ENCODE peak calls at places on chromosomes 6 and 20, in six cellular contexts. One of them, this sample, is unnamed.
A peak's percentile ranks its signal among the peaks of the same experiment; 100 is the strongest.

GRCh38 chr20:24970030-24970553 is 21.0 kb downstream of the CST7 start:
- DNase-seq in A549: no peak
- DNase-seq in thyroid gland: no peak
- DNase-seq in heart left ventricle: no peak
- DNase-seq in AG04449: no peak
- DNase-seq in coronary artery: no peak
- DNase-seq in this sample: no peak

GRCh38 chr20:43669332-43669731 is 2.4 kb downstream of the MYBL2 start:
- DNase-seq in A549: peak; percentile 31
- DNase-seq in thyroid gland: no peak
- DNase-seq in heart left ventricle: no peak
- DNase-seq in AG04449: no peak
- DNase-seq in coronary artery: no peak
- DNase-seq in this sample: no peak

GRCh38 chr6:154386848-154387717 is 30.5 kb upstream of the IPCEF1 start:
- DNase-seq in A549: peak; percentile 64
- DNase-seq in thyroid gland: no peak
- DNase-seq in heart left ventricle: no peak
- DNase-seq in AG04449: peak; percentile 87
- DNase-seq in coronary artery: no peak
- DNase-seq in this sample: no peak

GRCh38 chr6:99119109-99120031 is 171.6 kb upstream of the FBXL4 start:
- DNase-seq in A549: peak; percentile 27
- DNase-seq in thyroid gland: peak; percentile 4
- DNase-seq in heart left ventricle: no peak
- DNase-seq in AG04449: no peak
- DNase-seq in coronary artery: no peak
- DNase-seq in this sample: peak; percentile 11

GRCh38 chr20:62426678-62427077 is 661 bp downstream of the RBBP8NL start:
- DNase-seq in A549: no peak
- DNase-seq in thyroid gland: peak; percentile 73
- DNase-seq in heart left ventricle: no peak
- DNase-seq in AG04449: no peak
- DNase-seq in coronary artery: no peak
- DNase-seq in this sample: no peak

GRCh38 chr20:19858972-19859371 is 100.9 kb downstream of the RIN2 start:
- DNase-seq in A549: no peak
- DNase-seq in thyroid gland: no peak
- DNase-seq in heart left ventricle: no peak
- DNase-seq in AG04449: no peak
- DNase-seq in coronary artery: no peak
- DNase-seq in this sample: no peak

GRCh38 chr20:1369970-1370369 is 22.9 kb downstream of the FKBP1A start:
- DNase-seq in A549: no peak
- DNase-seq in thyroid gland: no peak
- DNase-seq in heart left ventricle: no peak
- DNase-seq in AG04449: no peak
- DNase-seq in coronary artery: no peak
- DNase-seq in this sample: no peak

GRCh38 chr6:56594699-56595098 is 48.0 kb downstream of the DST start:
- DNase-seq in A549: no peak
- DNase-seq in thyroid gland: no peak
- DNase-seq in heart left ventricle: no peak
- DNase-seq in AG04449: no peak
- DNase-seq in coronary artery: no peak
- DNase-seq in this sample: no peak

GRCh38 chr20:37243937-37244571 is 17.6 kb downstream of the GHRH start:
- DNase-seq in A549: no peak
- DNase-seq in thyroid gland: peak; percentile 7
- DNase-seq in heart left ventricle: peak; percentile 75
- DNase-seq in AG04449: no peak
- DNase-seq in coronary artery: no peak
- DNase-seq in this sample: no peak

GRCh38 chr20:32823737-32824588 is 4.2 kb downstream of the MAPRE1 start:
- DNase-seq in A549: no peak
- DNase-seq in thyroid gland: peak; percentile 41
- DNase-seq in heart left ventricle: no peak
- DNase-seq in AG04449: no peak
- DNase-seq in coronary artery: no peak
- DNase-seq in this sample: no peak

GRCh38 chr6:154106251-154106650 is 67.2 kb downstream of the OPRM1 start:
- DNase-seq in A549: no peak
- DNase-seq in thyroid gland: peak; percentile 4
- DNase-seq in heart left ventricle: no peak
- DNase-seq in AG04449: no peak
- DNase-seq in coronary artery: no peak
- DNase-seq in this sample: no peak

GRCh38 chr6:145929037-145929633 is 35.0 kb downstream of the SHPRH start:
- DNase-seq in A549: peak; percentile 47
- DNase-seq in thyroid gland: no peak
- DNase-seq in heart left ventricle: no peak
- DNase-seq in AG04449: no peak
- DNase-seq in coronary artery: no peak
- DNase-seq in this sample: peak; percentile 4

GRCh38 chr6:146910611-146911010 is 293.6 kb upstream of the STXBP5 start:
- DNase-seq in A549: no peak
- DNase-seq in thyroid gland: no peak
- DNase-seq in heart left ventricle: no peak
- DNase-seq in AG04449: no peak
- DNase-seq in coronary artery: no peak
- DNase-seq in this sample: no peak

GRCh38 chr6:80566361-80566760 is 459.9 kb downstream of the BCKDHB start:
- DNase-seq in A549: no peak
- DNase-seq in thyroid gland: no peak
- DNase-seq in heart left ventricle: no peak
- DNase-seq in AG04449: no peak
- DNase-seq in coronary artery: no peak
- DNase-seq in this sample: no peak

GRCh38 chr6:168053086-168053956 is 25.7 kb downstream of the FRMD1 start:
- DNase-seq in A549: no peak
- DNase-seq in thyroid gland: no peak
- DNase-seq in heart left ventricle: no peak
- DNase-seq in AG04449: no peak
- DNase-seq in coronary artery: no peak
- DNase-seq in this sample: no peak

GRCh38 chr20:61499859-61500258 is 247.8 kb downstream of the CDH4 start:
- DNase-seq in A549: peak; percentile 27
- DNase-seq in thyroid gland: no peak
- DNase-seq in heart left ventricle: no peak
- DNase-seq in AG04449: no peak
- DNase-seq in coronary artery: no peak
- DNase-seq in this sample: no peak

GRCh38 chr6:131014080-131014776 is 48.8 kb downstream of the EPB41L2 start:
- DNase-seq in A549: no peak
- DNase-seq in thyroid gland: no peak
- DNase-seq in heart left ventricle: no peak
- DNase-seq in AG04449: no peak
- DNase-seq in coronary artery: no peak
- DNase-seq in this sample: no peak

GRCh38 chr6:4687989-4688947 is 87.9 kb upstream of the CDYL start:
- DNase-seq in A549: peak; percentile 76
- DNase-seq in thyroid gland: no peak
- DNase-seq in heart left ventricle: no peak
- DNase-seq in AG04449: peak; percentile 36
- DNase-seq in coronary artery: no peak
- DNase-seq in this sample: no peak

GRCh38 chr20:15703171-15703911 is 869.9 kb downstream of the KIF16B start:
- DNase-seq in A549: peak; percentile 50
- DNase-seq in thyroid gland: no peak
- DNase-seq in heart left ventricle: no peak
- DNase-seq in AG04449: peak; percentile 21
- DNase-seq in coronary artery: no peak
- DNase-seq in this sample: no peak

DNA sequence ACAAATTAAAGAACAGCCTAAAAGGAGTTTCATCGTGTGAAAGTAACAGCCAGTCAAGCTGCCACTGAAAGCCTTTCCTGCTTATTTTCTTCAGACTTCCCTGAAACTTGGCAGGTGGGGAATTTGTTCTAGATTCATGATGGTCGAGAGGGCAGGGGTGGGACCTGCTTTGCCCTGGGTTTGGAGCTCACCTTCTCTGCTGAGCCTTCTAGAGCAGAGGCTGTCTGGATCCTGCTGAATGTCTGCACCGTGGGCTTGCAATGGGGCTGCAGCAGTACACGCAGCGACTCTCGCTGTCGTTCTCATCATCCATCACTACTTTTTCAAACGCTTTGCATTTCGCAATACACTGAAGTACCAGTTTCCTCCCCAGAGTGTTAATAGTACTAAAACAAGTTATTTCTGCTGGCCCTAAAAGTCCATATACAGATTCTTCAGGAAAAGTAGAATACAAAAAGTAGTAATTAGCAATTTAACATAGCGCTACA is 16.3 kb downstream of the FOXC1 start:
- DNase-seq in A549: no peak
- DNase-seq in thyroid gland: no peak
- DNase-seq in heart left ventricle: no peak
- DNase-seq in AG04449: no peak
- DNase-seq in coronary artery: no peak
- DNase-seq in this sample: no peak
- H3K4me3 ChIP-seq in A549: no peak overlapping the region
- H3K4me3 ChIP-seq in thyroid gland: no peak overlapping the region
- H3K4me3 ChIP-seq in heart left ventricle: peak overlapping the region; percentile 73
- H3K4me3 ChIP-seq in AG04449: no peak overlapping the region
- H3K4me3 ChIP-seq in coronary artery: peak overlapping the region; percentile 86
- H3K4me3 ChIP-seq in this sample: no peak overlapping the region

GRCh38 chr20:63973636-63974401 is 4.1 kb upstream of the ZNF512B start:
- DNase-seq in A549: peak; percentile 87
- DNase-seq in thyroid gland: peak; percentile 89
- DNase-seq in heart left ventricle: peak; percentile 93
- DNase-seq in AG04449: no peak
- DNase-seq in coronary artery: peak; percentile 90
- DNase-seq in this sample: no peak
- H3K4me3 ChIP-seq in A549: peak overlapping the region; percentile 46
- H3K4me3 ChIP-seq in thyroid gland: no peak overlapping the region
- H3K4me3 ChIP-seq in heart left ventricle: peak overlapping the region; percentile 35
- H3K4me3 ChIP-seq in AG04449: peak overlapping the region; percentile 57
- H3K4me3 ChIP-seq in coronary artery: peak overlapping the region; percentile 65
- H3K4me3 ChIP-seq in this sample: peak overlapping the region; percentile 36

GRCh38 chr20:297098-297924 is at the start of gene ZCCHC3:
- DNase-seq in A549: peak; percentile 95
- DNase-seq in thyroid gland: peak; percentile 92
- DNase-seq in heart left ventricle: peak; percentile 91
- DNase-seq in AG04449: peak; percentile 63
- DNase-seq in coronary artery: peak; percentile 93
- DNase-seq in this sample: peak; percentile 61

GRCh38 chr20:301886-302848 is 4.8 kb downstream of the ZCCHC3 start:
- DNase-seq in A549: no peak
- DNase-seq in thyroid gland: no peak
- DNase-seq in heart left ventricle: no peak
- DNase-seq in AG04449: no peak
- DNase-seq in coronary artery: no peak
- DNase-seq in this sample: no peak

GRCh38 chr20:298755-299391 is 1.5 kb downstream of the ZCCHC3 start:
- DNase-seq in A549: no peak
- DNase-seq in thyroid gland: no peak
- DNase-seq in heart left ventricle: no peak
- DNase-seq in AG04449: no peak
- DNase-seq in coronary artery: no peak
- DNase-seq in this sample: no peak

GRCh38 chr20:297925-298754 is 770 bp downstream of the ZCCHC3 start:
- DNase-seq in A549: peak; percentile 83
- DNase-seq in thyroid gland: peak; percentile 87
- DNase-seq in heart left ventricle: peak; percentile 82
- DNase-seq in AG04449: no peak
- DNase-seq in coronary artery: peak; percentile 80
- DNase-seq in this sample: no peak

GRCh38 chr20:300345-300744 is 3.0 kb downstream of the ZCCHC3 start:
- DNase-seq in A549: no peak
- DNase-seq in thyroid gland: no peak
- DNase-seq in heart left ventricle: no peak
- DNase-seq in AG04449: no peak
- DNase-seq in coronary artery: no peak
- DNase-seq in this sample: no peak
- H3K4me3 ChIP-seq in A549: peak overlapping the region; percentile 75
- H3K4me3 ChIP-seq in thyroid gland: no peak overlapping the region
- H3K4me3 ChIP-seq in heart left ventricle: peak overlapping the region; percentile 99
- H3K4me3 ChIP-seq in AG04449: peak overlapping the region; percentile 98
- H3K4me3 ChIP-seq in coronary artery: peak overlapping the region; percentile 89
- H3K4me3 ChIP-seq in this sample: peak overlapping the region; percentile 17

GRCh38 chr6:5936611-5937010 is 70.1 kb downstream of the NRN1 start:
- DNase-seq in A549: no peak
- DNase-seq in thyroid gland: no peak
- DNase-seq in heart left ventricle: no peak
- DNase-seq in AG04449: no peak
- DNase-seq in coronary artery: no peak
- DNase-seq in this sample: no peak
- H3K4me3 ChIP-seq in A549: no peak overlapping the region
- H3K4me3 ChIP-seq in thyroid gland: no peak overlapping the region
- H3K4me3 ChIP-seq in heart left ventricle: no peak overlapping the region
- H3K4me3 ChIP-seq in AG04449: no peak overlapping the region
- H3K4me3 ChIP-seq in coronary artery: no peak overlapping the region
- H3K4me3 ChIP-seq in this sample: no peak overlapping the region

DNA sequence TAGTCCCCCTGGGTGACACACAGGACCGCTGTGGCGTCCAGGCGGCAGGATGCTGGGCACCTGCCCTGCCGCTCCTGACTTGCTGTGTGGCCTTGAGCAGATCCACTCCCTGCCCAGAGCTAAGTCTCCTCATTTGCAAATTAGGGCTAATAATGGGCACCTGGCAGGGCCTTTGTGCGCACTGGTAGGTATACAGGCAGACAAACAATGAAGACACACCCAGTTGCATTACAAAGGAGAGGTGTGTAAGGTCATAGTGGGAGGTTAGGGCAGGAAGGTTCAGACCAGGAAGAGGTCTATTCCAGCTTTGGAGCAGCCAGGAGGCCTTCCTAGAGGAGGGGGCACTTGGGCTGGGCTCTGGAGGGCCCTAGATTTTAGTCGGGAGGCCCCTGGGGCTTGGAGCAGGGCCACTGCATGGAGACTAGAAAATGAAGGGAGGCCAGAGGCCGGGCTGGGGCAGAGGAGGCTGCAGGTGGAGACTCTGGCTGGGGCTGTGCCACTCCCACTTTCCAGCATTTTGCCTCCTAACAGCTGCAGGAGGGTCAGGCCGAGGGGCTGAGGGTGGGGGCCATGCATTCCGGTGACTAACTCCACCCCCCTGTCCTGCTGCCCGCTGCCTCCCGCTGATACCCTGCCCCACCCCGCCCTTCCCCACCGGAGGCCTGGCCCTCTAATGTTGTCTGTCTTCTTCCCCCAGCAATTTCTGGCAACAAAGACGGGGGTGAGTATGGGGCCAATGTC is 28.5 kb downstream of the MYH7B start:
- DNase-seq in A549: no peak
- DNase-seq in thyroid gland: no peak
- DNase-seq in heart left ventricle: no peak
- DNase-seq in AG04449: no peak
- DNase-seq in coronary artery: no peak
- DNase-seq in this sample: peak; percentile 45
- H3K4me3 ChIP-seq in A549: no peak overlapping the region
- H3K4me3 ChIP-seq in thyroid gland: no peak overlapping the region
- H3K4me3 ChIP-seq in heart left ventricle: no peak overlapping the region
- H3K4me3 ChIP-seq in AG04449: no peak overlapping the region
- H3K4me3 ChIP-seq in coronary artery: no peak overlapping the region
- H3K4me3 ChIP-seq in this sample: no peak overlapping the region

GRCh38 chr6:31525932-31526591 is 2.7 kb upstream of the MCCD1 start:
- DNase-seq in A549: no peak
- DNase-seq in thyroid gland: no peak
- DNase-seq in heart left ventricle: no peak
- DNase-seq in AG04449: no peak
- DNase-seq in coronary artery: no peak
- DNase-seq in this sample: no peak
- H3K4me3 ChIP-seq in A549: no peak overlapping the region
- H3K4me3 ChIP-seq in thyroid gland: no peak overlapping the region
- H3K4me3 ChIP-seq in heart left ventricle: no peak overlapping the region
- H3K4me3 ChIP-seq in AG04449: no peak overlapping the region
- H3K4me3 ChIP-seq in coronary artery: no peak overlapping the region
- H3K4me3 ChIP-seq in this sample: no peak overlapping the region

GRCh38 chr6:122790740-122791679 is 2.0 kb downstream of the SMPDL3A start:
- DNase-seq in A549: no peak
- DNase-seq in thyroid gland: peak; percentile 29
- DNase-seq in heart left ventricle: no peak
- DNase-seq in AG04449: no peak
- DNase-seq in coronary artery: no peak
- DNase-seq in this sample: no peak
- H3K4me3 ChIP-seq in A549: no peak overlapping the region
- H3K4me3 ChIP-seq in thyroid gland: peak overlapping the region; percentile 72
- H3K4me3 ChIP-seq in heart left ventricle: peak overlapping the region; percentile 72
- H3K4me3 ChIP-seq in AG04449: peak overlapping the region; percentile 77
- H3K4me3 ChIP-seq in coronary artery: peak overlapping the region; percentile 86
- H3K4me3 ChIP-seq in this sample: no peak overlapping the region

This sample was measured in iPS DF 6.9.